ENCODE peak calls at places on chromosomes 2 and 18, in seven cellular contexts. T is gastrocnemius medialis; H is HCT116; S is CD4-positive, CD25-positive, alpha-beta regulatory T cell; Y is ascending aorta; W is astrocyte; M is neural progenitor cell. L is an unnamed sample.

GRCh38 chr2:51981813-51982212 is 949.9 kb upstream of the NRXN1 start:
- DNase-seq in T (no peak), H (no peak), S (no peak), Y (no peak), W (peak; percentile 13), M (no peak), L (no peak)

GRCh38 chr2:223950448-223951347 is 5.6 kb upstream of the WDFY1 start:
- DNase-seq in T (no peak), H (no peak), S (no peak), Y (no peak), W (no peak), M (no peak), L (peak; percentile 37)

GRCh38 chr2:176650101-176650500 is 380.9 kb downstream of the MTX2 start:
- DNase-seq in T (no peak), H (no peak), S (no peak), Y (no peak), W (no peak), M (no peak), L (peak; percentile 25)

GRCh38 chr2:191333911-191334357 is 88.7 kb downstream of the MYO1B start:
- DNase-seq in T (peak; percentile 21), H (no peak), S (no peak), Y (no peak), W (peak; percentile 97), M (no peak), L (no peak)

GRCh38 chr2:238104521-238105311 is 4.6 kb downstream of the ESPNL start:
- DNase-seq in T (no peak), H (no peak), S (no peak), Y (peak; percentile 57), W (no peak), M (no peak), L (no peak)

GRCh38 chr18:11053293-11053692 is 96.1 kb downstream of the PIEZO2 start:
- DNase-seq in T (no peak), H (no peak), S (no peak), Y (no peak), W (no peak), M (no peak), L (no peak)

GRCh38 chr2:151111599-151112278 is 149.9 kb downstream of the RBM43 start:
- DNase-seq in T (no peak), H (no peak), S (no peak), Y (no peak), W (peak; percentile 78), M (no peak), L (no peak)

GRCh38 chr2:104443137-104443536 is 410.8 kb upstream of the POU3F3 start:
- DNase-seq in T (no peak), H (no peak), S (no peak), Y (no peak), W (no peak), M (no peak), L (no peak)

GRCh38 chr2:10297950-10298349 is 4.8 kb upstream of the HPCAL1 start:
- DNase-seq in T (peak; percentile 57), H (peak; percentile 34), S (peak; percentile 63), Y (no peak), W (peak; percentile 81), M (no peak), L (no peak)

GRCh38 chr18:65876310-65876709 is 125.5 kb downstream of the CDH7 start:
- DNase-seq in T (no peak), H (no peak), S (no peak), Y (no peak), W (no peak), M (no peak), L (no peak)

GRCh38 chr18:70420151-70420898 is 131.5 kb downstream of the SOCS6 start:
- DNase-seq in T (no peak), H (no peak), S (no peak), Y (no peak), W (peak; percentile 72), M (no peak), L (no peak)

GRCh38 chr2:70029814-70030409 is 57.4 kb upstream of the PCBP1 start:
- DNase-seq in T (peak; percentile 62), H (no peak), S (no peak), Y (peak; percentile 90), W (peak; percentile 27), M (peak; percentile 71), L (no peak)

GRCh38 chr2:103664690-103665089 is 902.9 kb downstream of the TMEM182 start:
- DNase-seq in T (no peak), H (no peak), S (no peak), Y (no peak), W (no peak), M (no peak), L (no peak)

GRCh38 chr18:57428221-57429150 is 6.7 kb upstream of the ONECUT2 start:
- DNase-seq in T (no peak), H (no peak), S (no peak), Y (no peak), W (no peak), M (peak; percentile 68), L (no peak)

GRCh38 chr18:27142891-27143290 is 42.2 kb downstream of the CHST9 start:
- DNase-seq in T (no peak), H (no peak), S (no peak), Y (no peak), W (no peak), M (no peak), L (no peak)

GRCh38 chr2:200340527-200341224 is 34.2 kb downstream of the SPATS2L start:
- DNase-seq in T (no peak), H (no peak), S (no peak), Y (no peak), W (peak; percentile 70), M (no peak), L (no peak)

GRCh38 chr2:128724547-128724946 is 405.9 kb upstream of the HS6ST1 start:
- DNase-seq in T (no peak), H (no peak), S (no peak), Y (no peak), W (no peak), M (no peak), L (no peak)

GRCh38 chr2:105112345-105112744 is 74.5 kb downstream of the MRPS9 start:
- DNase-seq in T (no peak), H (no peak), S (no peak), Y (no peak), W (no peak), M (no peak), L (no peak)

GRCh38 chr2:145110668-145111067 is 590.7 kb upstream of the ZEB2 start:
- DNase-seq in T (no peak), H (no peak), S (no peak), Y (no peak), W (peak; percentile 70), M (no peak), L (no peak)

GRCh38 chr2:211035548-211036185 is 479.3 kb downstream of the CPS1 start:
- DNase-seq in T (no peak), H (peak; percentile 22), S (peak; percentile 9), Y (no peak), W (peak; percentile 11), M (peak; percentile 53), L (peak; percentile 10)

GRCh38 chr2:232829988-232830387 is 40.1 kb upstream of the SNORC start:
- DNase-seq in T (no peak), H (no peak), S (no peak), Y (no peak), W (no peak), M (no peak), L (no peak)
- H3K36me3 ChIP-seq in T (peaks cover 68% of the 10 kb centered on the region), H (peaks cover 19% of the 10 kb centered on the region), S (peaks cover 64% of the 10 kb centered on the region), Y (peaks cover 48% of the 10 kb centered on the region), W (peaks cover 34% of the 10 kb centered on the region), M (peaks cover 9% of the 10 kb centered on the region), L (peaks cover 58% of the 10 kb centered on the region)

DNA sequence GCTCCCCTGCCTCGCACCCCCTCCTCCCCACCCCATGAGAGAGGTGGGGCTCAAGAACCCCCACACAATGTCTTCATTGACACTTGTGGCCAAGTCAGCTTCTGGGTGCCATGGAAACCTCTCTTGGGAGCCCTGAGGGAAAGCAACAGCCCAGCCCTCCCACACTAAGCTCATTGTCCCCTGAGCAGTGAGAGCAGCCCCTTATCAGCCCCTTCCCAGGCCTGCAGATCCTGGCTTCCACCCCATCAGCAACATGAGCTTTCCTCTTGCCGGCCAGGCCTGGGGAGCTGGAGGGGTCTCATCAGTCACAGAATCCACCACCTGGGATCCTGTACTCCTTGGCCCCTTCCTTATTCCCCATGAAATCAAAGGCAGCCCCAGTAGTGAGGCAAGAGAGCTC is 107.8 kb upstream of the ST3GAL5 start:
- DNase-seq in T (peak; percentile 12), H (no peak), S (no peak), Y (peak; percentile 62), W (no peak), M (peak; percentile 38), L (no peak)
- H3K27ac ChIP-seq in T (peak overlapping the region; percentile 68), H (no peak overlapping the region), S (no peak overlapping the region), Y (peak overlapping the region; percentile 95), W (no peak overlapping the region), M (no peak overlapping the region), L (no peak overlapping the region)

GRCh38 chr2:215367647-215368492 is 56.0 kb downstream of the ATIC start:
- DNase-seq in T (no peak), H (no peak), S (no peak), Y (no peak), W (peak; percentile 74), M (no peak), L (no peak)

GRCh38 chr2:215369191-215369760 is 57.4 kb downstream of the ATIC start:
- DNase-seq in T (no peak), H (no peak), S (no peak), Y (no peak), W (peak; percentile 64), M (no peak), L (no peak)

GRCh38 chr2:215370116-215370965 is 58.5 kb downstream of the ATIC start:
- DNase-seq in T (no peak), H (no peak), S (no peak), Y (no peak), W (no peak), M (no peak), L (no peak)

GRCh38 chr2:215366440-215367032 is 54.7 kb downstream of the ATIC start:
- DNase-seq in T (no peak), H (no peak), S (no peak), Y (no peak), W (no peak), M (no peak), L (no peak)

GRCh38 chr2:215368493-215368809 is 56.6 kb downstream of the ATIC start:
- DNase-seq in T (no peak), H (no peak), S (no peak), Y (no peak), W (no peak), M (no peak), L (no peak)
- H3K36me3 ChIP-seq in T (peaks cover 15% of the 10 kb centered on the region), H (no peaks in the 10 kb centered on the region), S (no peaks in the 10 kb centered on the region), Y (peaks cover 93% of the 10 kb centered on the region), W (peaks cover 96% of the 10 kb centered on the region), M (no peaks in the 10 kb centered on the region), L (peaks cover 43% of the 10 kb centered on the region)

DNA sequence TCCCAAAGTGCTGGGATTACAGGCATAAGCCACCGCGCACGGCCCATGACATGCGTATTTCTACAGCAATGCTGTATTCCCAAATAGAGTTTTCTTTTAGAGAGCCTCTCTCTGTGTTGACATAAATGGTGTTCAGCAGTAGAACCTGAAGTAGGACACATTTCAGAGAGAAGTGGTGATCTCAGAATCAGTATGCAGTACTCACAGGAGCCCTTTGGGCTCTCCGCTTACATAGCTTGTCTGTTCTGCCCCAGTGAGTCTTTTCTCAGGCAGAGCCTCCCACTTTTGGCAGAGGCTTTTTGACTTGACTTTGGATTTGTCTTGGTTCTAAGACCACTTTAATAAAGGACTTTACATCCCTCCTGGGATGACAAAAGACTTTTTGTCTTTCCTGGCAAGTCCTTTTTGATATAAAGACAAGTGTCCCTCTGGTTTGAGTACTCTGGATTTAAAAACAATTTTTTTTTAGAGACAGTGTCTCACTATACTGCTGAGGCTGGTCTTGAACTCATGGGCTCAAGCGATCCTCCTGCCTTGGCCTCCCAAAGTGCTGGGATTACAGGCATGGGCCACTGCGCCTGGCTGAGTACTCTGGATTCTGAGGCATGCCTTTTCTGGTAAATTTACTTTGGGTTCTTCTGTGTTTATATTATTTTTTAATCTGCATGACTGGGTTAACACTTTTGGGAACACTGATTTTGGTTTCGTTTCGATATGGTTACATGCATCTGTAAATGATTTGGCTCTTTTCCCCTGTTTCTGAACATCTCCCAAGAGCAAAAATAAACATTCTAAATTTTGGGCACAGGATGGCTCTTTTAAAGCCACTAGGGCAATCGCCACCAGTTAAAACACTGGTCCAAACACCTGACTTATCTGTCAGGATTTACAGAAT is 113.2 kb downstream of the SMAD2 start:
- DNase-seq in T (no peak), H (no peak), S (no peak), Y (no peak), W (no peak), M (no peak), L (no peak)
- H3K27ac ChIP-seq in T (no peak overlapping the region), H (no peak overlapping the region), S (no peak overlapping the region), Y (peak overlapping the region; percentile 58), W (no peak overlapping the region), M (peak overlapping the region; percentile 17), L (no peak overlapping the region)